ENCODE peak calls at places on chromosomes 11 and 22, in six cellular contexts. One of them, this sample, is unnamed.
A peak's percentile ranks its signal among the peaks of the same experiment; 100 is the strongest.

GRCh38 chr11:11972942-11973341 is 35.5 kb downstream of the DKK3 start:
- DNase-seq in mucosa of descending colon: no peak
- DNase-seq in sigmoid colon: no peak
- DNase-seq in brain microvascular endothelial cell: no peak
- DNase-seq in thoracic aorta: no peak
- DNase-seq in transverse colon: no peak
- DNase-seq in this sample: no peak

GRCh38 chr11:30914143-30914762 is 328.1 kb upstream of the MPPED2 start:
- DNase-seq in mucosa of descending colon: peak; percentile 55
- DNase-seq in sigmoid colon: no peak
- DNase-seq in brain microvascular endothelial cell: peak; percentile 58
- DNase-seq in thoracic aorta: no peak
- DNase-seq in transverse colon: peak; percentile 40
- DNase-seq in this sample: no peak

GRCh38 chr11:122202951-122203456 is 87.0 kb upstream of the BLID start:
- DNase-seq in mucosa of descending colon: peak; percentile 69
- DNase-seq in sigmoid colon: peak; percentile 89
- DNase-seq in brain microvascular endothelial cell: peak; percentile 69
- DNase-seq in thoracic aorta: no peak
- DNase-seq in transverse colon: peak; percentile 40
- DNase-seq in this sample: no peak

GRCh38 chr11:117933475-117933874 is 4.3 kb upstream of the TMPRSS13 start:
- DNase-seq in mucosa of descending colon: no peak
- DNase-seq in sigmoid colon: no peak
- DNase-seq in brain microvascular endothelial cell: no peak
- DNase-seq in thoracic aorta: no peak
- DNase-seq in transverse colon: no peak
- DNase-seq in this sample: no peak

GRCh38 chr11:8838248-8838647 is 72.7 kb upstream of the AKIP1 start:
- DNase-seq in mucosa of descending colon: no peak
- DNase-seq in sigmoid colon: peak; percentile 46
- DNase-seq in brain microvascular endothelial cell: peak; percentile 59
- DNase-seq in thoracic aorta: no peak
- DNase-seq in transverse colon: no peak
- DNase-seq in this sample: no peak

GRCh38 chr11:134750619-134751018 is 338.6 kb upstream of the B3GAT1 start:
- DNase-seq in mucosa of descending colon: no peak
- DNase-seq in sigmoid colon: no peak
- DNase-seq in brain microvascular endothelial cell: no peak
- DNase-seq in thoracic aorta: no peak
- DNase-seq in transverse colon: no peak
- DNase-seq in this sample: no peak

GRCh38 chr22:48333816-48334735 is 1493.6 kb downstream of the BRD1 start:
- DNase-seq in mucosa of descending colon: no peak
- DNase-seq in sigmoid colon: no peak
- DNase-seq in brain microvascular endothelial cell: no peak
- DNase-seq in thoracic aorta: no peak
- DNase-seq in transverse colon: no peak
- DNase-seq in this sample: no peak

GRCh38 chr11:68340003-68340767 is 27.8 kb downstream of the LRP5 start:
- DNase-seq in mucosa of descending colon: no peak
- DNase-seq in sigmoid colon: no peak
- DNase-seq in brain microvascular endothelial cell: no peak
- DNase-seq in thoracic aorta: no peak
- DNase-seq in transverse colon: no peak
- DNase-seq in this sample: no peak

GRCh38 chr11:77401486-77402217 is 72.2 kb downstream of the PAK1 start:
- DNase-seq in mucosa of descending colon: no peak
- DNase-seq in sigmoid colon: no peak
- DNase-seq in brain microvascular endothelial cell: no peak
- DNase-seq in thoracic aorta: no peak
- DNase-seq in transverse colon: no peak
- DNase-seq in this sample: no peak

GRCh38 chr22:18068381-18068988 is 9.3 kb upstream of the PEX26 start:
- DNase-seq in mucosa of descending colon: no peak
- DNase-seq in sigmoid colon: no peak
- DNase-seq in brain microvascular endothelial cell: no peak
- DNase-seq in thoracic aorta: no peak
- DNase-seq in transverse colon: no peak
- DNase-seq in this sample: no peak

GRCh38 chr22:32528316-32528715 is 53.7 kb downstream of the FBXO7 start:
- DNase-seq in mucosa of descending colon: no peak
- DNase-seq in sigmoid colon: peak; percentile 65
- DNase-seq in brain microvascular endothelial cell: no peak
- DNase-seq in thoracic aorta: no peak
- DNase-seq in transverse colon: no peak
- DNase-seq in this sample: no peak

GRCh38 chr22:31940506-31940905 is 3.8 kb upstream of the YWHAH start:
- DNase-seq in mucosa of descending colon: no peak
- DNase-seq in sigmoid colon: no peak
- DNase-seq in brain microvascular endothelial cell: no peak
- DNase-seq in thoracic aorta: no peak
- DNase-seq in transverse colon: no peak
- DNase-seq in this sample: no peak

GRCh38 chr11:27722117-27722844 is 22.0 kb upstream of the BDNF start:
- DNase-seq in mucosa of descending colon: peak; percentile 26
- DNase-seq in sigmoid colon: no peak
- DNase-seq in brain microvascular endothelial cell: peak; percentile 45
- DNase-seq in thoracic aorta: no peak
- DNase-seq in transverse colon: peak; percentile 7
- DNase-seq in this sample: no peak

GRCh38 chr11:48081151-48082010 is 101.0 kb downstream of the PTPRJ start:
- DNase-seq in mucosa of descending colon: no peak
- DNase-seq in sigmoid colon: peak; percentile 78
- DNase-seq in brain microvascular endothelial cell: peak; percentile 68
- DNase-seq in thoracic aorta: peak; percentile 45
- DNase-seq in transverse colon: no peak
- DNase-seq in this sample: no peak

GRCh38 chr11:132073787-132074186 is 703.4 kb downstream of the NTM start:
- DNase-seq in mucosa of descending colon: no peak
- DNase-seq in sigmoid colon: no peak
- DNase-seq in brain microvascular endothelial cell: no peak
- DNase-seq in thoracic aorta: no peak
- DNase-seq in transverse colon: no peak
- DNase-seq in this sample: no peak

GRCh38 chr11:45354976-45355705 is 69.0 kb upstream of the SYT13 start:
- DNase-seq in mucosa of descending colon: peak; percentile 84
- DNase-seq in sigmoid colon: peak; percentile 94
- DNase-seq in brain microvascular endothelial cell: peak; percentile 46
- DNase-seq in thoracic aorta: peak; percentile 36
- DNase-seq in transverse colon: peak; percentile 88
- DNase-seq in this sample: no peak

GRCh38 chr11:105181521-105181920 is 42.0 kb upstream of the CARD18 start:
- DNase-seq in mucosa of descending colon: no peak
- DNase-seq in sigmoid colon: no peak
- DNase-seq in brain microvascular endothelial cell: no peak
- DNase-seq in thoracic aorta: no peak
- DNase-seq in transverse colon: no peak
- DNase-seq in this sample: no peak

GRCh38 chr11:120120805-120121335 is 17.0 kb downstream of the TRIM29 start:
- DNase-seq in mucosa of descending colon: no peak
- DNase-seq in sigmoid colon: no peak
- DNase-seq in brain microvascular endothelial cell: no peak
- DNase-seq in thoracic aorta: no peak
- DNase-seq in transverse colon: no peak
- DNase-seq in this sample: no peak

GRCh38 chr11:73267122-73267846 is 4.9 kb upstream of the P2RY6 start:
- DNase-seq in mucosa of descending colon: no peak
- DNase-seq in sigmoid colon: no peak
- DNase-seq in brain microvascular endothelial cell: no peak
- DNase-seq in thoracic aorta: no peak
- DNase-seq in transverse colon: no peak
- DNase-seq in this sample: no peak

GRCh38 chr11:6608726-6609501 is 3.1 kb downstream of the TAF10 start:
- DNase-seq in mucosa of descending colon: no peak
- DNase-seq in sigmoid colon: peak; percentile 84
- DNase-seq in brain microvascular endothelial cell: no peak
- DNase-seq in thoracic aorta: no peak
- DNase-seq in transverse colon: no peak
- DNase-seq in this sample: no peak

GRCh38 chr11:61545341-61545740 is 35.5 kb downstream of the SYT7 start:
- DNase-seq in mucosa of descending colon: no peak
- DNase-seq in sigmoid colon: no peak
- DNase-seq in brain microvascular endothelial cell: peak; percentile 11
- DNase-seq in thoracic aorta: no peak
- DNase-seq in transverse colon: no peak
- DNase-seq in this sample: no peak

GRCh38 chr11:44112083-44112865 is 16.8 kb downstream of the EXT2 start:
- DNase-seq in mucosa of descending colon: no peak
- DNase-seq in sigmoid colon: no peak
- DNase-seq in brain microvascular endothelial cell: peak; percentile 46
- DNase-seq in thoracic aorta: no peak
- DNase-seq in transverse colon: no peak
- DNase-seq in this sample: no peak

GRCh38 chr11:35047179-35047578 is 91.8 kb upstream of the CD44 start:
- DNase-seq in mucosa of descending colon: no peak
- DNase-seq in sigmoid colon: no peak
- DNase-seq in brain microvascular endothelial cell: no peak
- DNase-seq in thoracic aorta: no peak
- DNase-seq in transverse colon: no peak
- DNase-seq in this sample: no peak

GRCh38 chr11:55707029-55707428 is 45.0 kb downstream of the OR4C6 start:
- DNase-seq in mucosa of descending colon: no peak
- DNase-seq in sigmoid colon: no peak
- DNase-seq in brain microvascular endothelial cell: peak; percentile 22
- DNase-seq in thoracic aorta: no peak
- DNase-seq in transverse colon: no peak
- DNase-seq in this sample: peak; percentile 24

GRCh38 chr11:74025467-74026166 is 16.7 kb upstream of the UCP3 start:
- DNase-seq in mucosa of descending colon: no peak
- DNase-seq in sigmoid colon: no peak
- DNase-seq in brain microvascular endothelial cell: peak; percentile 52
- DNase-seq in thoracic aorta: no peak
- DNase-seq in transverse colon: no peak
- DNase-seq in this sample: no peak

GRCh38 chr11:105144887-105145286 is 5.3 kb upstream of the CARD18 start:
- DNase-seq in mucosa of descending colon: no peak
- DNase-seq in sigmoid colon: no peak
- DNase-seq in brain microvascular endothelial cell: no peak
- DNase-seq in thoracic aorta: no peak
- DNase-seq in transverse colon: no peak
- DNase-seq in this sample: peak; percentile 62

GRCh38 chr11:5626191-5626590 is 1.4 kb downstream of the TRIM34 start:
- DNase-seq in mucosa of descending colon: no peak
- DNase-seq in sigmoid colon: no peak
- DNase-seq in brain microvascular endothelial cell: no peak
- DNase-seq in thoracic aorta: no peak
- DNase-seq in transverse colon: no peak
- DNase-seq in this sample: no peak

DNA sequence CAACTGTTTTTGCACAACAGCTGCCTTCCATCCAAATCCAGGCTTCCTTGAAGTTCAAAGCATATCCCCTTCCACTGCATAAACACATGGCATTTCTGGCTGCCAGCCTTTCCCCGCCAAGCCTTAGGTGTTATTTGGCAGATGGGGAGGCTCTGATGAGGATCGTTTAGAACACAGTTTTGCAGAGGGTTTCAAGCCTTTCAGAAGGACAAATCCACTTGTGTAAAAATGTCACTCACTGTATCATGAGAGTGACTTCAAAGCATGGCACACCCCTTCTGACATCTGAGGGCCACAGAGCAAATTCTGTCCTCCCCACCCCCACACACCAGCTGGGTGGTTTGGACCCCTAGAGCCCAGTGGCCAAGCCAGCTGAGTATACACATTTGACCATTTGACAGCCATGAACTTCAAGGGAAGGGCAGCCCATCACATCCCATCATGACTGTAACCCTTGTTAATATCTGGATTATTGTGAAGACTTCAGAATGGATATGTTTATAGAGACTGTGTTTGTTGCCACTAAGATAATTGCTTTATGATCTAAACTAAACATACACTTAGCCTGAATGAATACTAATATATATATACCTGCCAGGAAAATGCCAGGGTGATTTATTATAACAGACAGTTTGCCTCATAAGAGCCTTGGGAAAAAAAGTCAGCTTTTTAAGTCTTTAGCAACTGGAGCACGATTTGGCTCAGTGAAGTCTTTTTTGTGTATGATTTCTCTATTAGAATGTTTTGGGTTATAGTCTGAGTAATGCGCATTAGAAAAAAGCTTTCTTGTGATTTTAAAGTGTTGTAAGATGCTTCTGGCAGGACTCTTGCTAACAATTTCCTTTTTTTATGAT is 31.9 kb downstream of the FBLN1 start:
- DNase-seq in mucosa of descending colon: no peak
- DNase-seq in sigmoid colon: peak; percentile 82
- DNase-seq in brain microvascular endothelial cell: no peak
- DNase-seq in thoracic aorta: no peak
- DNase-seq in transverse colon: no peak
- DNase-seq in this sample: no peak
- H3K4me3 ChIP-seq in mucosa of descending colon: no peak overlapping the region
- H3K4me3 ChIP-seq in sigmoid colon: no peak overlapping the region
- H3K4me3 ChIP-seq in brain microvascular endothelial cell: no peak overlapping the region
- H3K4me3 ChIP-seq in thoracic aorta: no peak overlapping the region
- H3K4me3 ChIP-seq in transverse colon: no peak overlapping the region
- H3K4me3 ChIP-seq in this sample: no peak overlapping the region

GRCh38 chr11:537622-538430 is 499 bp downstream of the LRRC56 start:
- DNase-seq in mucosa of descending colon: no peak
- DNase-seq in sigmoid colon: peak; percentile 60
- DNase-seq in brain microvascular endothelial cell: no peak
- DNase-seq in thoracic aorta: no peak
- DNase-seq in transverse colon: no peak
- DNase-seq in this sample: no peak
- H3K4me3 ChIP-seq in mucosa of descending colon: no peak overlapping the region
- H3K4me3 ChIP-seq in sigmoid colon: no peak overlapping the region
- H3K4me3 ChIP-seq in brain microvascular endothelial cell: peak overlapping the region; percentile 40
- H3K4me3 ChIP-seq in thoracic aorta: peak overlapping the region; percentile 90
- H3K4me3 ChIP-seq in transverse colon: peak overlapping the region; percentile 95
- H3K4me3 ChIP-seq in this sample: peak overlapping the region; percentile 84

DNA sequence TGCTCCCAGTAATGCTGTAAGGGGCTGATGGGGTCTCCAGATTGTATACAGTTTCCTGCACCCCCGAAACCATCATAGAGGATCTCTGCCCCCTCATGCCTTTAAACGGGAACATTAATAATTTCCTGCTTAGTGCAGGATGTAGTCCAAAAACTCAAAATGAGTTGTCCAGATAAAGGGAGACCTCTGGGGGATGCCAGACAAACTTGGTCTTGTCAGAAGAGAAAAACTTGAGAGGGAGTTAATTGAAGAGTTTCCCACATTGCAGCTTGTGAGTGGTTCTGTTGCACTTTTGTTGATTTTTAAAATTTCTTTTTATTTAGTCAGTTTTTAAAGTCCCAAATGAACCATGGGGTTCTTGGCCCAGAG is 132.1 kb downstream of the COMMD9 start:
- DNase-seq in mucosa of descending colon: no peak
- DNase-seq in sigmoid colon: no peak
- DNase-seq in brain microvascular endothelial cell: no peak
- DNase-seq in thoracic aorta: no peak
- DNase-seq in transverse colon: no peak
- DNase-seq in this sample: no peak
- H3K4me3 ChIP-seq in mucosa of descending colon: no peak overlapping the region
- H3K4me3 ChIP-seq in sigmoid colon: no peak overlapping the region
- H3K4me3 ChIP-seq in brain microvascular endothelial cell: no peak overlapping the region
- H3K4me3 ChIP-seq in thoracic aorta: no peak overlapping the region
- H3K4me3 ChIP-seq in transverse colon: no peak overlapping the region
- H3K4me3 ChIP-seq in this sample: no peak overlapping the region

DNA sequence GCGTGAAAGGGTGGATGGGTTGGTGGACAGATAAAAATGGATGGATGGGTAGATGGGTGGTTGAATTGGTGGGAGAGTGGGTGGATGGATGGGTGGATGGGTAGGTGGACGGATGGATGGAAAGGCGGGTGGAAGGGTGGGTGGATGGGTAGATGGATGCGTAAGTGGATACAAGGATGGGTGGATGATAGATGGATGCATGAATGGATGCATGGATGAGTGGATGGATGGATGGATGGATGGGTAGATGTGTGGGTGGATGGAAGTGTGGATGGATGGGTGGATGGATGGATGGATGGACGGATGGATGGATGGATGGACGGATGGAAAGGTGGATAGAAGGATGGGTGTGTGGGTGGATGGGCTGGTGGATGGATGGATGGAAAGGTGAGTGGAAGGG is 77.0 kb upstream of the GRK3 start:
- DNase-seq in mucosa of descending colon: no peak
- DNase-seq in sigmoid colon: no peak
- DNase-seq in brain microvascular endothelial cell: no peak
- DNase-seq in thoracic aorta: no peak
- DNase-seq in transverse colon: no peak
- DNase-seq in this sample: no peak
- H3K4me3 ChIP-seq in mucosa of descending colon: no peak overlapping the region
- H3K4me3 ChIP-seq in sigmoid colon: no peak overlapping the region
- H3K4me3 ChIP-seq in brain microvascular endothelial cell: no peak overlapping the region
- H3K4me3 ChIP-seq in thoracic aorta: no peak overlapping the region
- H3K4me3 ChIP-seq in transverse colon: no peak overlapping the region
- H3K4me3 ChIP-seq in this sample: no peak overlapping the region